ENCODE peak calls at places on chromosomes 1 and 21, in seven cellular contexts. One of them, this sample, is unnamed.

GRCh38 chr21:40186036-40186435 is 318.8 kb downstream of the PCP4 start:
- DNase-seq in tibial artery: no peak
- DNase-seq in MCF 10A: no peak
- DNase-seq in B cell: no peak
- DNase-seq in NCI-H2171 treated with DMSO at 0.1 percent for 48 hours: no peak
- DNase-seq in NCI-H1105 treated with DMSO at 0.1 percent for 48 hours: no peak
- DNase-seq in M059J: no peak
- DNase-seq in this sample: no peak

GRCh38 chr1:62589321-62589720 is 8.0 kb upstream of the ANGPTL3 start:
- DNase-seq in tibial artery: no peak
- DNase-seq in MCF 10A: no peak
- DNase-seq in NCI-H1105 treated with DMSO at 0.1 percent for 48 hours: no peak
- DNase-seq in B cell: no peak
- DNase-seq in NCI-H2171 treated with DMSO at 0.1 percent for 48 hours: no peak
- DNase-seq in M059J: peak
- DNase-seq in this sample: no peak

GRCh38 chr1:87140831-87141540 is 187.7 kb upstream of the LMO4 start:
- DNase-seq in MCF 10A: peak
- DNase-seq in B cell: no peak
- DNase-seq in NCI-H1105 treated with DMSO at 0.1 percent for 48 hours: no peak
- DNase-seq in NCI-H2171 treated with DMSO at 0.1 percent for 48 hours: no peak
- DNase-seq in tibial artery: no peak
- DNase-seq in M059J: peak
- DNase-seq in this sample: no peak

GRCh38 chr1:67256291-67257172 is 51.1 kb upstream of the IL12RB2 start:
- DNase-seq in M059J: no peak
- DNase-seq in MCF 10A: peak
- DNase-seq in NCI-H1105 treated with DMSO at 0.1 percent for 48 hours: no peak
- DNase-seq in NCI-H2171 treated with DMSO at 0.1 percent for 48 hours: no peak
- DNase-seq in B cell: no peak
- DNase-seq in tibial artery: no peak
- DNase-seq in this sample: no peak

GRCh38 chr1:55249646-55250398 is 34.7 kb upstream of the USP24 start:
- DNase-seq in tibial artery: no peak
- DNase-seq in B cell: no peak
- DNase-seq in M059J: no peak
- DNase-seq in NCI-H1105 treated with DMSO at 0.1 percent for 48 hours: no peak
- DNase-seq in MCF 10A: no peak
- DNase-seq in NCI-H2171 treated with DMSO at 0.1 percent for 48 hours: peak
- DNase-seq in this sample: no peak

GRCh38 chr21:45109831-45110492 is 35.6 kb downstream of the ADARB1 start:
- DNase-seq in NCI-H1105 treated with DMSO at 0.1 percent for 48 hours: no peak
- DNase-seq in B cell: peak
- DNase-seq in MCF 10A: no peak
- DNase-seq in NCI-H2171 treated with DMSO at 0.1 percent for 48 hours: no peak
- DNase-seq in M059J: peak
- DNase-seq in tibial artery: peak
- DNase-seq in this sample: no peak

GRCh38 chr21:43867936-43868335 is 2.9 kb downstream of the AGPAT3 start:
- DNase-seq in tibial artery: no peak
- DNase-seq in B cell: no peak
- DNase-seq in NCI-H2171 treated with DMSO at 0.1 percent for 48 hours: no peak
- DNase-seq in NCI-H1105 treated with DMSO at 0.1 percent for 48 hours: no peak
- DNase-seq in M059J: no peak
- DNase-seq in MCF 10A: no peak
- DNase-seq in this sample: no peak

GRCh38 chr1:230548997-230549396 is 93.3 kb upstream of the COG2 start:
- DNase-seq in B cell: no peak
- DNase-seq in NCI-H1105 treated with DMSO at 0.1 percent for 48 hours: peak
- DNase-seq in MCF 10A: no peak
- DNase-seq in tibial artery: no peak
- DNase-seq in M059J: no peak
- DNase-seq in NCI-H2171 treated with DMSO at 0.1 percent for 48 hours: peak
- DNase-seq in this sample: no peak

GRCh38 chr1:64823691-64824476 is 79.0 kb downstream of the RAVER2 start:
- DNase-seq in B cell: peak
- DNase-seq in tibial artery: no peak
- DNase-seq in NCI-H2171 treated with DMSO at 0.1 percent for 48 hours: peak
- DNase-seq in MCF 10A: peak
- DNase-seq in M059J: peak
- DNase-seq in NCI-H1105 treated with DMSO at 0.1 percent for 48 hours: peak
- DNase-seq in this sample: peak

GRCh38 chr1:150429805-150430204 is 57.4 kb upstream of the TARS2 start:
- DNase-seq in NCI-H1105 treated with DMSO at 0.1 percent for 48 hours: no peak
- DNase-seq in tibial artery: no peak
- DNase-seq in B cell: no peak
- DNase-seq in M059J: no peak
- DNase-seq in NCI-H2171 treated with DMSO at 0.1 percent for 48 hours: no peak
- DNase-seq in MCF 10A: peak
- DNase-seq in this sample: no peak

GRCh38 chr1:64841330-64842065 is 96.6 kb downstream of the RAVER2 start:
- DNase-seq in B cell: no peak
- DNase-seq in tibial artery: no peak
- DNase-seq in NCI-H2171 treated with DMSO at 0.1 percent for 48 hours: no peak
- DNase-seq in NCI-H1105 treated with DMSO at 0.1 percent for 48 hours: no peak
- DNase-seq in M059J: no peak
- DNase-seq in MCF 10A: no peak
- DNase-seq in this sample: no peak

GRCh38 chr1:33338495-33339211 is 17.8 kb upstream of the A3GALT2 start:
- DNase-seq in NCI-H2171 treated with DMSO at 0.1 percent for 48 hours: no peak
- DNase-seq in tibial artery: peak
- DNase-seq in M059J: peak
- DNase-seq in MCF 10A: peak
- DNase-seq in B cell: no peak
- DNase-seq in NCI-H1105 treated with DMSO at 0.1 percent for 48 hours: no peak
- DNase-seq in this sample: no peak